ENCODE peak calls at places on chromosomes 11 and 22, in seven cellular contexts. E is foreskin keratinocyte, I is transverse colon, G is A549, J is GM23248, X is pancreas, R is colonic mucosa. C is an unnamed sample.

GRCh38 chr11:976431-977160 is 50.9 kb downstream of the AP2A2 start:
- DNase-seq in E (no peak), I (no peak), G (no peak), J (peak; percentile 67), X (no peak), R (no peak), C (no peak)

GRCh38 chr22:46362221-46362933 is 26.9 kb downstream of the TRMU start:
- DNase-seq in E (no peak), I (peak; percentile 31), G (no peak), J (no peak), X (peak; percentile 59), R (no peak), C (peak; percentile 76)

GRCh38 chr22:18000441-18001039 is 23.8 kb downstream of the MICAL3 start:
- DNase-seq in E (no peak), I (peak; percentile 36), G (peak; percentile 24), J (peak; percentile 54), X (peak; percentile 69), R (peak; percentile 39), C (no peak)

GRCh38 chr22:21680830-21681565 is 15.2 kb downstream of the PPIL2 start:
- DNase-seq in E (no peak), I (no peak), G (no peak), J (no peak), X (no peak), R (no peak), C (peak; percentile 62)

GRCh38 chr11:101296896-101297295 is 167.3 kb upstream of the PGR start:
- DNase-seq in E (peak; percentile 6), I (no peak), G (no peak), J (no peak), X (no peak), R (no peak), C (no peak)

GRCh38 chr22:38612217-38613006 is 42.4 kb upstream of the DMC1 start:
- DNase-seq in E (no peak), I (no peak), G (no peak), J (no peak), X (no peak), R (no peak), C (no peak)

GRCh38 chr11:133355095-133355494 is 177.2 kb downstream of the OPCML start:
- DNase-seq in E (no peak), I (no peak), G (no peak), J (no peak), X (no peak), R (no peak), C (no peak)

GRCh38 chr11:69055598-69056516 is 7.1 kb downstream of the TPCN2 start:
- DNase-seq in E (no peak), I (peak; percentile 73), G (no peak), J (no peak), X (no peak), R (no peak), C (peak; percentile 70)

GRCh38 chr11:96781082-96781481 is 391.3 kb downstream of the JRKL start:
- DNase-seq in E (no peak), I (no peak), G (no peak), J (no peak), X (no peak), R (no peak), C (no peak)

GRCh38 chr11:118522571-118523072 is 4.7 kb upstream of the TTC36 start:
- DNase-seq in E (no peak), I (no peak), G (peak; percentile 42), J (peak; percentile 58), X (no peak), R (no peak), C (no peak)

GRCh38 chr11:120180571-120181445 is 30.0 kb upstream of the OAF start:
- DNase-seq in E (peak; percentile 42), I (no peak), G (no peak), J (peak; percentile 98), X (no peak), R (peak; percentile 17), C (peak; percentile 25)

GRCh38 chr11:78645226-78646202 is 70.8 kb upstream of the NARS2 start:
- DNase-seq in E (peak; percentile 90), I (peak; percentile 71), G (peak; percentile 68), J (peak; percentile 60), X (peak; percentile 91), R (peak; percentile 75), C (peak; percentile 83)

GRCh38 chr11:76763573-76764348 is 19.4 kb upstream of the TSKU start:
- DNase-seq in E (peak; percentile 93), I (no peak), G (peak; percentile 42), J (peak; percentile 89), X (no peak), R (no peak), C (no peak)

GRCh38 chr11:120089036-120090001 is 48.6 kb downstream of the TRIM29 start:
- DNase-seq in E (no peak), I (no peak), G (no peak), J (no peak), X (no peak), R (no peak), C (no peak)

GRCh38 chr11:59224419-59224928 is 11.7 kb upstream of the MPEG1 start:
- DNase-seq in E (no peak), I (no peak), G (no peak), J (peak; percentile 60), X (no peak), R (no peak), C (no peak)

GRCh38 chr11:133064152-133064877 is 468.0 kb downstream of the OPCML start:
- DNase-seq in E (no peak), I (peak; percentile 29), G (no peak), J (peak; percentile 77), X (peak; percentile 82), R (no peak), C (no peak)

GRCh38 chr11:34075178-34075820 is 23.8 kb downstream of the CAPRIN1 start:
- DNase-seq in E (peak; percentile 16), I (no peak), G (no peak), J (peak; percentile 84), X (no peak), R (no peak), C (no peak)

DNA sequence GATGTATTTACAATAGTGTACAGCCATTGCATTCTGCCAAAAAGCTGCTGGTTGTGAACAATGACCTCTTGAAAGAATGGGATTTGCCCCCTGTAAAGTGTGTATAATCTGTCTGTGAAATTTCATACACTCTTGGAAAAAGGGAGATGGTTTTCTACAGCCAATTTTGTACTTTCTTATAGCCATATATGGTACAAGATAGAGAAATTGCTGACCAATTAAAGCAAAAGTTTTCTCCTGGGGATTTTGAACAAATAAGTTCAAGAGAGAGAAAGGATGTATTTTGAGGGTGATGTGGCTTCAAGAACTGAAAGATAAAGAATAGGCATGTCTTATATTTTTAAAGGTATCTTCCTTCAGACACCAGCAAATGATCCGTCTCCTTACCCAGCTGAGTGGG is 211.0 kb downstream of the NAV2 start:
- DNase-seq in E (no peak), I (no peak), G (no peak), J (no peak), X (no peak), R (no peak), C (no peak)
- H3K4me1 ChIP-seq in E (peaks cover 10% of the 10 kb centered on the region), I (peaks cover 8% of the 10 kb centered on the region), G (peaks cover 31% of the 10 kb centered on the region), J (peaks cover 58% of the 10 kb centered on the region), X (no peaks in the 10 kb centered on the region), R (no peaks in the 10 kb centered on the region), C (no peaks in the 10 kb centered on the region)

GRCh38 chr22:27388090-27388600 is 413.4 kb downstream of the MN1 start:
- DNase-seq in E (no peak), I (no peak), G (no peak), J (no peak), X (no peak), R (no peak), C (no peak)

GRCh38 chr22:27383896-27384295 is 417.7 kb downstream of the MN1 start:
- DNase-seq in E (no peak), I (no peak), G (no peak), J (no peak), X (no peak), R (no peak), C (no peak)

GRCh38 chr22:27385261-27385998 is 416.1 kb downstream of the MN1 start:
- DNase-seq in E (no peak), I (no peak), G (no peak), J (no peak), X (no peak), R (no peak), C (no peak)

GRCh38 chr22:27387561-27387960 is 414.0 kb downstream of the MN1 start:
- DNase-seq in E (no peak), I (no peak), G (no peak), J (no peak), X (no peak), R (no peak), C (no peak)

DNA sequence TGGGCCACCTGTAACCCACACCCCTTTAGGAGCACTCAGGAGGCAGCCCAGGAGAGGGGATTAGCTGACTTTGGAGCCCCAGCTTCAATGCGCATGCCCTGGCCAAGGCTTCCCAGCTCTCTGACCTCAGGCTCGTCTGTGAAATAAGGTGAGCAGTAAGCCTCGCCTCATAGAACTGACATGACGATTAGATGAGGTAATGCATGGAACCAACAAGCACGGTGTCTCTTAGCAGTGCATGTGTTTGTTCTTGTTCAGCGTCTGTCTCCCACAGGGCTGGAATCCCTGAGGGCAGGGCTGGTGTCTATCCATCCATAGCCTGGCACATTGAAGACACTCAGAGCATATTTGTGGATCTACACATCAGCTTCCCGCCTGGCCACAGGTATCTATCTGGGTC is 415.4 kb downstream of the MN1 start:
- DNase-seq in E (peak; percentile 95), I (no peak), G (peak; percentile 44), J (no peak), X (no peak), R (peak; percentile 12), C (no peak)
- H3K4me1 ChIP-seq in E (peaks cover 9% of the 10 kb centered on the region), I (no peaks in the 10 kb centered on the region), G (no peaks in the 10 kb centered on the region), J (no peaks in the 10 kb centered on the region), X (no peaks in the 10 kb centered on the region), R (no peaks in the 10 kb centered on the region), C (no peaks in the 10 kb centered on the region)

GRCh38 chr11:128581908-128582307 is 5.5 kb downstream of the ETS1 start:
- DNase-seq in E (no peak), I (no peak), G (no peak), J (no peak), X (no peak), R (no peak), C (no peak)
- H3K4me1 ChIP-seq in E (no peaks in the 10 kb centered on the region), I (peaks cover under 1% of the 10 kb centered on the region), G (peaks cover 10% of the 10 kb centered on the region), J (peaks cover 16% of the 10 kb centered on the region), X (no peaks in the 10 kb centered on the region), R (no peaks in the 10 kb centered on the region), C (peaks cover 52% of the 10 kb centered on the region)

GRCh38 chr11:19812096-19812495 is 99.5 kb downstream of the NAV2 start:
- DNase-seq in E (no peak), I (no peak), G (no peak), J (no peak), X (no peak), R (no peak), C (no peak)

GRCh38 chr11:19810852-19811251 is 98.2 kb downstream of the NAV2 start:
- DNase-seq in E (no peak), I (no peak), G (no peak), J (peak; percentile 38), X (no peak), R (no peak), C (no peak)

GRCh38 chr11:19813158-19813879 is 100.7 kb downstream of the NAV2 start:
- DNase-seq in E (no peak), I (no peak), G (no peak), J (no peak), X (no peak), R (no peak), C (no peak)

GRCh38 chr11:19812710-19813109 is 100.1 kb downstream of the NAV2 start:
- DNase-seq in E (no peak), I (no peak), G (no peak), J (no peak), X (no peak), R (no peak), C (no peak)

DNA sequence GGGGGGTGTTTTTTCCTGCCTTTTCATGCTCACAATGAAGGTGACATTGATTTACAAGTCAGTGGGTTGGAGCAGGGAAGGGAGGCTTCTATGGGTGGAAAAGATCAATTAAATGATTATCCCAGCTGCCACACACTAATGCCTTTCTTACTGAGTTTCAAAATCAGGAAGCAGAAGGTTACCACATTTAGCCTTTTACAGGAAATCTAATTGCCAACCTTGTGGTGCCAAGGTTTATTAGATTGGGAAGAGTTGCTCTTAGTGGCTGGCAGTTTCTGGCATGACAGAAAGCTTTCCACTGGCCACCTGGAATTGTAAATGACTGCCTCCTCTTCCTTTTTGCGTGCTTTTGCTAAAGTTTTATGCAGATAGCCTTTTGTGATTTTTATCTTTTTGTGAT is 98.8 kb downstream of the NAV2 start:
- DNase-seq in E (no peak), I (no peak), G (no peak), J (no peak), X (no peak), R (no peak), C (no peak)
- H3K4me1 ChIP-seq in E (no peaks in the 10 kb centered on the region), I (peaks cover 13% of the 10 kb centered on the region), G (no peaks in the 10 kb centered on the region), J (peaks cover 13% of the 10 kb centered on the region), X (peaks cover 5% of the 10 kb centered on the region), R (no peaks in the 10 kb centered on the region), C (peaks cover under 1% of the 10 kb centered on the region)

C was measured in left lung.